ENCODE peak calls at places on chromosomes 5 and 9, in ten cellular contexts. D is left ventricle myocardium inferior; H is ecto neural progenitor cell; K is heart right ventricle; T is HT-29; G is H54; N is OCI-M1; Q is naive thymus-derived CD8-positive, alpha-beta T cell; C is frontal cortex; E is activated T-cell treated with anti-CD3 and anti-CD28 coated beads for 1 hour. S is an unnamed sample.

GRCh38 chr5:159905496-159905895 is 10.8 kb upstream of the ADRA1B start:
- DNase-seq in D (no peak), H (no peak), K (no peak), T (peak), G (peak), N (peak), Q (no peak), C (no peak), E (no peak), S (no peak)

GRCh38 chr5:45796959-45797553 is 100.9 kb upstream of the HCN1 start:
- DNase-seq in D (no peak), H (no peak), K (no peak), T (peak), G (no peak), N (peak), Q (no peak), C (no peak), E (no peak), S (no peak)

GRCh38 chr5:73218552-73219171 is 45.7 kb downstream of the TMEM174 start:
- DNase-seq in D (no peak), H (no peak), K (no peak), T (peak), G (peak), N (peak), Q (no peak), C (no peak), E (no peak), S (no peak)

GRCh38 chr5:6772886-6773285 is 59.7 kb downstream of the TENT4A start:
- DNase-seq in D (no peak), H (no peak), K (no peak), T (peak), G (no peak), N (no peak), Q (no peak), C (no peak), E (no peak), S (no peak)

GRCh38 chr5:158123595-158123994 is 264.6 kb upstream of the CLINT1 start:
- DNase-seq in D (no peak), H (no peak), K (no peak), T (no peak), G (no peak), N (no peak), Q (no peak), C (no peak), E (no peak), S (no peak)

GRCh38 chr9:104923289-104923688 is 4.7 kb downstream of the ABCA1 start:
- DNase-seq in D (no peak), H (no peak), K (no peak), T (no peak), G (no peak), N (peak), Q (no peak), C (no peak), E (no peak), S (no peak)

GRCh38 chr5:14615365-14615764 is 33.8 kb downstream of the OTULINL start:
- DNase-seq in D (no peak), H (no peak), K (no peak), T (no peak), G (no peak), N (no peak), Q (no peak), C (no peak), E (no peak), S (no peak)

GRCh38 chr9:6426117-6426516 is 13.1 kb downstream of the UHRF2 start:
- DNase-seq in D (no peak), H (no peak), K (no peak), T (no peak), G (no peak), N (no peak), Q (no peak), C (no peak), E (no peak), S (no peak)

GRCh38 chr5:138743506-138743905 is 9.7 kb upstream of the CTNNA1 start:
- DNase-seq in D (no peak), H (peak), K (no peak), T (no peak), G (no peak), N (no peak), Q (no peak), C (no peak), E (no peak), S (no peak)

GRCh38 chr9:7970666-7971335 is 171.2 kb upstream of the DMAC1 start:
- DNase-seq in D (no peak), H (no peak), K (no peak), T (no peak), G (no peak), N (peak), Q (no peak), C (no peak), E (no peak), S (no peak)

GRCh38 chr5:59547731-59548130 is 345.8 kb downstream of the PDE4D start:
- DNase-seq in D (no peak), H (no peak), K (no peak), T (no peak), G (no peak), N (peak), Q (no peak), C (no peak), E (no peak), S (no peak)

GRCh38 chr5:132023258-132024116 is 12.0 kb upstream of the ACSL6 start:
- DNase-seq in D (no peak), H (no peak), K (no peak), T (no peak), G (no peak), N (no peak), Q (no peak), C (no peak), E (no peak), S (no peak)

GRCh38 chr9:121802753-121803152 is 151.3 kb downstream of the DAB2IP start:
- DNase-seq in D (no peak), H (no peak), K (no peak), T (no peak), G (no peak), N (no peak), Q (no peak), C (no peak), E (no peak), S (no peak)

GRCh38 chr5:59036274-59036961 is 453.5 kb downstream of the RAB3C start:
- DNase-seq in D (no peak), H (no peak), K (no peak), T (no peak), G (no peak), N (peak), Q (peak), C (no peak), E (peak), S (peak)

GRCh38 chr5:157748740-157749461 is 5.4 kb downstream of the LSM11 start:
- DNase-seq in D (no peak), H (no peak), K (no peak), T (peak), G (peak), N (no peak), Q (no peak), C (no peak), E (no peak), S (no peak)

GRCh38 chr9:89430995-89431394 is 66.9 kb downstream of the SEMA4D start:
- DNase-seq in D (no peak), H (no peak), K (no peak), T (peak), G (peak), N (no peak), Q (no peak), C (no peak), E (no peak), S (no peak)

GRCh38 chr5:93579561-93580386 is 1.2 kb downstream of the NR2F1-AS1 start:
- DNase-seq in D (no peak), H (peak), K (no peak), T (peak), G (no peak), N (no peak), Q (no peak), C (peak), E (no peak), S (no peak)

S was measured in effector memory CD4-positive, alpha-beta T cell.